ENCODE peak calls at places on chromosome 16, in six cellular contexts. N is K562, B is SK-N-SH, R is GM23338, M is A549, T is GM12878. F is an unnamed sample.

GRCh38 chr16:85686912-85687591 is 1.7 kb downstream of the GINS2 start:
- DNase-seq in N (peak), M (no peak), B (no peak), T (no peak), R (no peak), F (no peak)

GRCh38 chr16:55842369-55843104 is 9.6 kb upstream of the CES1 start:
- DNase-seq in T (no peak), M (peak), R (peak), N (peak), B (peak), F (peak)

GRCh38 chr16:18958621-18959578 is 24.8 kb upstream of the TMC7 start:
- DNase-seq in B (no peak), R (no peak), M (no peak), N (no peak), T (no peak), F (no peak)

GRCh38 chr16:79066621-79067020 is 533.9 kb downstream of the MAF start:
- DNase-seq in N (no peak), M (no peak), R (no peak), B (no peak), T (no peak), F (no peak)

GRCh38 chr16:66705790-66706505 is 9.4 kb upstream of the CMTM4 start:
- DNase-seq in M (no peak), R (no peak), T (no peak), N (no peak), B (no peak), F (no peak)

GRCh38 chr16:71338193-71338592 is 20.3 kb upstream of the CALB2 start:
- DNase-seq in N (no peak), R (no peak), M (peak), B (no peak), T (no peak), F (peak)

GRCh38 chr16:88651989-88652762 is 1.3 kb upstream of the CYBA start:
- DNase-seq in B (no peak), T (no peak), R (no peak), M (no peak), N (no peak), F (no peak)

GRCh38 chr16:85443531-85443930 is 169.6 kb upstream of the GSE1 start:
- DNase-seq in T (no peak), M (no peak), R (no peak), B (no peak), N (no peak), F (no peak)

GRCh38 chr16:87795336-87795735 is 29.6 kb upstream of the KLHDC4 start:
- DNase-seq in B (no peak), T (no peak), M (no peak), N (no peak), R (no peak), F (no peak)

GRCh38 chr16:87780385-87780989 is 14.7 kb upstream of the KLHDC4 start:
- DNase-seq in N (peak), R (no peak), B (no peak), T (peak), M (no peak), F (no peak)

GRCh38 chr16:70638814-70639792 is 7.3 kb upstream of the IL34 start:
- DNase-seq in N (no peak), T (no peak), R (no peak), M (no peak), B (peak), F (no peak)

GRCh38 chr16:56353054-56353921 is 72.1 kb downstream of the AMFR start:
- DNase-seq in B (no peak), T (no peak), N (no peak), R (no peak), M (no peak), F (no peak)

GRCh38 chr16:8388684-8389083 is 201.6 kb downstream of the TMEM114 start:
- DNase-seq in B (no peak), R (no peak), N (no peak), T (no peak), M (no peak), F (no peak)

GRCh38 chr16:89741342-89742014 is 20.1 kb downstream of the ZNF276 start:
- DNase-seq in M (no peak), N (no peak), R (no peak), B (no peak), T (no peak), F (no peak)

GRCh38 chr16:65672960-65673359 is 551.1 kb upstream of the CDH11 start:
- DNase-seq in T (no peak), B (no peak), M (no peak), R (no peak), N (no peak), F (no peak)

GRCh38 chr16:20904507-20905079 is 4.0 kb downstream of the LYRM1 start:
- DNase-seq in T (peak), N (no peak), M (no peak), B (no peak), R (no peak), F (no peak)

GRCh38 chr16:2795714-2796143 is 2.5 kb upstream of the PRSS41 start:
- DNase-seq in B (no peak), T (no peak), N (no peak), R (no peak), M (no peak), F (no peak)

GRCh38 chr16:2949705-2950399 is 14.2 kb upstream of the KREMEN2 start:
- DNase-seq in B (no peak), T (no peak), R (no peak), M (no peak), N (no peak), F (no peak)

GRCh38 chr16:88769617-88770458 is 15.2 kb downstream of the PIEZO1 start:
- DNase-seq in B (peak), M (peak), T (no peak), N (peak), R (peak), F (no peak)

GRCh38 chr16:88662222-88662842 is 559 bp downstream of the MVD start:
- DNase-seq in M (no peak), N (peak), R (peak), T (no peak), B (no peak), F (no peak)

GRCh38 chr16:16083421-16084156 is 134.2 kb downstream of the ABCC1 start:
- DNase-seq in R (no peak), T (no peak), B (no peak), N (peak), M (peak), F (no peak)

GRCh38 chr16:70605284-70605659 is 41.1 kb upstream of the IL34 start:
- DNase-seq in B (no peak), N (no peak), T (no peak), M (no peak), R (no peak), F (no peak)

GRCh38 chr16:525520-526180 is 1.9 kb upstream of the CAPN15 start:
- DNase-seq in N (no peak), T (peak), B (no peak), R (no peak), M (peak), F (peak)

GRCh38 chr16:6689643-6690042 is 643.0 kb upstream of the RBFOX1 start:
- DNase-seq in R (no peak), B (no peak), N (no peak), T (no peak), M (no peak), F (no peak)

GRCh38 chr16:66701061-66701460 is 4.5 kb upstream of the CMTM4 start:
- DNase-seq in T (no peak), B (no peak), N (no peak), R (no peak), M (no peak), F (no peak)

GRCh38 chr16:85563515-85564276 is 49.4 kb upstream of the GSE1 start:
- DNase-seq in T (no peak), B (peak), M (peak), N (peak), R (no peak), F (no peak)

GRCh38 chr16:30663820-30664528 is 5.7 kb downstream of the FBRS start:
- DNase-seq in T (no peak), R (no peak), B (no peak), N (no peak), M (no peak), F (no peak)

GRCh38 chr16:11585460-11586374 is 1.0 kb downstream of the LITAF start:
- DNase-seq in B (peak), T (no peak), R (no peak), M (peak), N (no peak), F (no peak)

DNA sequence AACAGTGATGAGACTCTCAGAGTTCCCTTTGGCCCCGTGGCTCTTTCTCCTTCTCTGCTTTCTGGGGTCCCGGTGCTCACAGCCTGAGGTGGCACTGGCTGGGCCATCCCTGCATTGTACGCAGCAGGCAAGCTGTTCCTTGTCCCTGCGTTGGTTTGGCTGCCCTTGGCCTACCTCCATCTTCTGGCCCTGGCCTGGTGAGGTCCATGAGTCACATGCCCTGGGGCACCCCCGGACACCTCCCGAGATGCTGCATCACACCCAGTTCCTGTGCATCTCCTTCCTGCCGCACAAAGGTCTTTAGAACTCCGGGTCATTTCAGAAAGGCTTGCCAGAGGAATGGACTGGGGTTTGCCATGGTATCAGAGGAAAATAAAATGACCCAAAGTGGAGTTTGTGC is 9.5 kb downstream of the SULT1A2 start:
- DNase-seq in R (no peak), N (no peak), M (peak), B (no peak), T (no peak), F (no peak)
- TF ChIP-seq REST in R (no peak), N (no peak), M (no peak), B (no peak), T (no peak), F (no peak)

DNA sequence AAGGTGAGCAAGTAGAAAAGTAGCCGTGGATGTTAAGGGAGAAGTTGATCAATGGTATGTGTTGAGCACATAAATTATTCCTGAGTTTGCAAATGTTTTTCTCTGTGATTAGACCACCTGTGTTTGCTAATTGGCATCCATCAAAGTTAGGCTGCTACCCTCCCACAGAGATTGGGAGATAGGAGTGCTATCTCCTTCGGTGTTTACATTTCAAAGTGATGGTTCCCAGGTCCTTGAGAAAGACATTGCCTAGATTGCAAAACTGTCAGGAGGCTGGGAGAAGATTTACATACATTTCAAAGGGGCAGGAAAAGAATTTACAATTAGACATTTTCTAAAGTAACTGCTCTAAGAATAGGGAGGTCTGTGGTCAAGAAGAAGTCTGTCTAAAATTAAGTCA is 54.3 kb upstream of the CNTNAP4 start:
- DNase-seq in T (no peak), B (no peak), R (peak), M (no peak), N (no peak), F (no peak)
- TF ChIP-seq REST in T (no peak), B (no peak), R (no peak), M (no peak), N (no peak), F (no peak)

DNA sequence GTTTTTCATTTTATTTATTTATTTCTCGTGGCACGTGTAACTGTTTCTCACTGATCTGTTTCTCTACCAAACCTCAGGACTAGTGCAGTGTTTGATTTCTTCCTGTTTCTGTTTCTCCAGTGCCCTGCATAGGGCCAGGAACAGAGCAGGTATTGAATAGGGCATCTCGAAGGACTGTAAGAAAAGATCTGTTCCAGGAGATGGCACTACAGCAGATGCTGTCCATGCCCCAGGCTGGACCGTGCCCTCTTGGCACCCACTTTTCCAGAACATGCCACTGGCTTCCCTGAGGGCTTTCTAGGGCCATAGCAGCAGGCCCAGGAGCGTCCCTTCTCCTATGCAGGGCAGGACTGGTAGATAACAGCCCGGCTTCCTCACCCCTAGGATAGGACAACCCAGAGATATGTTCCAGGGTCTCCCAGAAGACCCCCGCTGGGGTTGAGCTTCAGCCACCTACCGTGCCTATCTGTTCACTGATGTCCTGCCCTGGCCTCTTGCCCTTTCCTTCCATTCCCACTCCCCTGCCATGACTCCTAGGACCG is 4.4 kb downstream of the SNX20 start:
- DNase-seq in T (no peak), B (no peak), R (no peak), M (no peak), N (no peak), F (no peak)
- TF ChIP-seq REST in T (no peak), B (no peak), R (no peak), M (no peak), N (no peak), F (no peak)

GRCh38 chr16:26550111-26550610 is 516.6 kb upstream of the C16orf82 start:
- DNase-seq in N (no peak), T (no peak), M (no peak), R (peak), B (no peak), F (no peak)
- TF ChIP-seq REST in N (no peak), T (no peak), M (no peak), R (no peak), B (no peak), F (no peak)

GRCh38 chr16:84310642-84311041 is 16.0 kb downstream of the WFDC1 start:
- DNase-seq in N (no peak), M (no peak), B (no peak), T (no peak), R (no peak), F (no peak)

GRCh38 chr16:84306564-84306963 is 11.9 kb downstream of the WFDC1 start:
- DNase-seq in R (no peak), B (no peak), T (no peak), M (no peak), N (no peak), F (no peak)

GRCh38 chr16:84307209-84307954 is 12.7 kb downstream of the WFDC1 start:
- DNase-seq in M (no peak), N (no peak), R (no peak), B (no peak), T (no peak), F (no peak)

GRCh38 chr16:84303516-84303915 is 8.8 kb downstream of the WFDC1 start:
- DNase-seq in T (no peak), M (no peak), R (no peak), B (no peak), N (no peak), F (no peak)

DNA sequence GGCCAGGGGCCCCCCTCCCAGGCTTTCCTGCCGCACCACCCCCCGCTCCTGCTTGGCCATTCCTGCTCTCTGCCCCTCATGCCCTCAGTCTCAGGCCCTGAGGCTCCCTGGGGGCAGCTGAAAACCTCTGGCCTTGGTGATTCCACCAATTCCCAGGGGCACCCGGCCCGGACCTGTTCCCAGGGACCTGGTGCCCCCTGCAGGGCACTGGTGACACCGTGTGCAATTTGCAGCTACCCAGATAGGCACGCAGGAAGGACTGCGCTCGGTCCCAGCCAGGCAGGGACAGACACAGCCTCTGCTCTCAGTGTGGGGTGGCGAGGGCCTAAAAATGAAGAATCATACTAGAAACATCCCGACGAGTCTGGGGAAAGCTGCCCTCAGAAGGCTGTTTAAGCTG is 13.4 kb downstream of the WFDC1 start:
- DNase-seq in B (peak), T (no peak), N (peak), R (peak), M (peak), F (no peak)
- TF ChIP-seq REST in B (no peak), T (no peak), N (no peak), R (no peak), M (no peak), F (no peak)